ENCODE peak calls at places on chromosomes 4 and X, in four cellular contexts. O is hepatocyte, Y is PC-3, Q is GM23248. V is an unnamed sample.

GRCh38 chr4:76651616-76652015 is 216.6 kb downstream of the SHROOM3 start:
- DNase-seq in Q (no peak), Y (no peak), O (no peak), V (no peak)

GRCh38 chrX:135295238-135295943 is 13.9 kb upstream of the ETDC start:
- DNase-seq in Y (no peak), Q (no peak), O (peak; percentile 54), V (peak; percentile 61)

GRCh38 chr4:13535708-13536361 is 8.5 kb downstream of the NKX3-2 start:
- DNase-seq in O (no peak), Q (no peak), Y (no peak), V (no peak)

GRCh38 chrX:5295004-5295403 is 933.7 kb downstream of the NLGN4X start:
- DNase-seq in O (no peak), Q (no peak), Y (no peak), V (no peak)

GRCh38 chrX:110683925-110684324 is 111.7 kb downstream of the CHRDL1 start:
- DNase-seq in O (no peak), Q (no peak), Y (no peak), V (no peak)

GRCh38 chr4:154854362-154854761 is 73.3 kb downstream of the RBM46 start:
- DNase-seq in Q (peak; percentile 32), O (peak; percentile 32), Y (peak; percentile 55), V (peak; percentile 68)

GRCh38 chr4:38210396-38211114 is 250.4 kb downstream of the PTTG2 start:
- DNase-seq in Y (no peak), O (no peak), Q (peak; percentile 21), V (no peak)

GRCh38 chr4:147340111-147340510 is 140.8 kb upstream of the EDNRA start:
- DNase-seq in Y (peak; percentile 62), Q (peak; percentile 84), O (no peak), V (no peak)

GRCh38 chrX:41781500-41781899 is 57.5 kb downstream of the GPR82 start:
- DNase-seq in O (peak; percentile 60), Y (peak; percentile 69), Q (peak; percentile 58), V (peak; percentile 76)

GRCh38 chr4:84499065-84499982 is at the start of gene NKX6-1:
- DNase-seq in Y (peak; percentile 91), O (peak; percentile 83), Q (peak; percentile 68), V (no peak)

GRCh38 chrX:64152857-64153256 is 52.7 kb downstream of the AMER1 start:
- DNase-seq in Q (no peak), Y (no peak), O (peak; percentile 27), V (no peak)

GRCh38 chrX:119734897-119735339 is 23.5 kb upstream of the SOWAHD start:
- DNase-seq in Q (peak; percentile 26), O (no peak), Y (no peak), V (no peak)

GRCh38 chr4:186676531-186677158 is 47.0 kb downstream of the FAT1 start:
- DNase-seq in Q (peak; percentile 87), Y (peak; percentile 90), O (peak; percentile 36), V (no peak)

GRCh38 chrX:35351795-35352483 is 409.3 kb downstream of the FAM47B start:
- DNase-seq in Q (no peak), Y (no peak), O (no peak), V (no peak)

GRCh38 chr4:7771056-7771455 is 168.6 kb downstream of the AFAP1 start:
- DNase-seq in Y (no peak), Q (no peak), O (no peak), V (no peak)

GRCh38 chr4:107931775-107932321 is 499 bp downstream of the CYP2U1 start:
- DNase-seq in Q (no peak), O (peak; percentile 6), Y (no peak), V (peak; percentile 57)

GRCh38 chr4:41257257-41257900 is 651 bp downstream of the UCHL1 start:
- DNase-seq in Y (no peak), O (peak; percentile 73), Q (peak; percentile 85), V (no peak)

GRCh38 chrX:115023139-115023538 is 5.7 kb upstream of the IL13RA2 start:
- DNase-seq in O (peak; percentile 32), Q (peak; percentile 78), Y (peak; percentile 93), V (no peak)

GRCh38 chr4:182916483-182917181 is 554 bp downstream of the DCTD start:
- DNase-seq in Y (peak; percentile 38), Q (peak; percentile 90), O (peak; percentile 73), V (peak; percentile 40)

GRCh38 chr4:7367894-7368293 is 66.8 kb downstream of the PSAPL1 start:
- DNase-seq in Y (no peak), O (no peak), Q (no peak), V (no peak)

GRCh38 chrX:149145845-149146285 is 359.2 kb downstream of the IDS start:
- DNase-seq in Y (no peak), Q (peak; percentile 12), O (no peak), V (no peak)

GRCh38 chr4:2794707-2795557 is 2.0 kb downstream of the SH3BP2 start:
- DNase-seq in Q (peak; percentile 89), Y (no peak), O (peak; percentile 68), V (no peak)

GRCh38 chr4:2797545-2798305 is 4.8 kb downstream of the SH3BP2 start:
- DNase-seq in O (no peak), Q (no peak), Y (no peak), V (no peak)

GRCh38 chr4:2797188-2797544 is 4.3 kb downstream of the SH3BP2 start:
- DNase-seq in Y (no peak), O (peak; percentile 2), Q (no peak), V (no peak)

GRCh38 chr4:2795558-2796260 is 2.8 kb downstream of the SH3BP2 start:
- DNase-seq in O (peak; percentile 10), Y (no peak), Q (no peak), V (no peak)

DNA sequence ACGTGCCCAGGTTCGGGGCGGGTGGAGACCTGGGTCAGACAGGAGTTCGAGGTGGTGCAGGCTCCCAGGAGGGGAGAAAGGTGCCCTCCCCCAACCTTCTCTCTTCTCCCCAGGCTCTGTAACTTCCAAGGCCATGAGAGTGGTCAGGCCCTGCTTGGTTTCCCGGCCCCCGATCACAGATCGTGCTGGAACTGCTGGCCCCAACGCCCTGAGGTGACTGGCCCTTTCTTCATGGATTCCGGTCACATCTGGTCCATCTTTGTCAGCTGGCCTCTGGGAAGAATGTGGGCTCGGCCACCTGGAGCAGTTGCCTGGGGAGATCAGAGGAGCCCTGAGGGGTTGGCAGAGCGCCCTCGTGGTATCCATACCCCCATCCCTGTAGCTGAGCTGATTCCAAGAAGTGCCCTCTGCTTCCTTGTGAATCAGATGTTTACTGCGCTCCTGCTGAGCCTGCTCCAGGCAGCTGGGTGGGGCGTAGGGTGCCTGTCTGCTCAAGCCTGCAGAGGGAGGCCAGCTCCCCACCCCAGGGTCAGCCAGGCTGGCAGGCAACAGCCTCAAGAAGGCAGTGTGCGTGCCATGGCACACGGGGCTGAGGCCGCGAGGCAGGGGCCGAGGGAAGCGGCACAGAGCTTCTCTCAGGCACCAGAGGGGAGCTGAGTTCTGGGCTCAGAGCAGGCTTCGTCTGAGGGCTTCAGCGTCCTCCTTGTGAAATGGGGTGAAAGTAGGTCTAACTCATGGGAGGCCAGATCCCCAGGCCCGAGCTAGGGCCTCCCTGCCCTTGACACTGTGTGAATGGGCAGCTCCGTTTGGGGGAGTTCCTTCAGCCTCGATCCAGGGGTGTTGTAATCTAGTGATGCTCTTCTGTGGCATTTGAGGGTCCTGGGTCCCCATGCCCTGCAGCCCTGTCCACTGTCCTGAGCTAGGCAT is 3.6 kb downstream of the SH3BP2 start:
- DNase-seq in Q (peak; percentile 81), Y (peak; percentile 58), O (peak; percentile 75), V (no peak)
- H3K27ac ChIP-seq in Q (peak overlapping the region; percentile 73), Y (no peak overlapping the region), O (peak overlapping the region; percentile 58), V (no peak overlapping the region)

DNA sequence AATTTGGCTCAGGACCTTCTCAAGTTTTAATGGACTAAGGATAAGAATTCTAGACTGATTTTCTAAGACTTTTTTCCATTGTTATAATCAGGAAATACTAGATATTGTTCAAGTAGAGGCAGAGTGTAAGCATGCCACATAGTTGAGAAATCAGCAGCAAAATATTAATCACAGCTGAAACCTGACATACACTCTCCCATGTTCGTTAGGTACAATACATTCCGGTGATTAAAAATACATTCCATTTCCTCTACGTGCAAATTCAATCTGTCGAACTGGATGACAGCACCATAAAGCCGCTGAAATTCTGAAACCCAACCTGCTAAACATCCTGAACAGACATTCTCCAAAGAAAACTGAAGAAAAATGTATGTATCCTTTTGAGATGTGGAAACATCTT is 587.6 kb upstream of the DIPK2B start:
- DNase-seq in Y (no peak), O (no peak), Q (no peak), V (no peak)
- H3K4me1 ChIP-seq in Y (peaks cover 8% of the 10 kb centered on the region), O (no peaks in the 10 kb centered on the region), Q (peaks cover 23% of the 10 kb centered on the region), V (no peaks in the 10 kb centered on the region)

GRCh38 chr4:39422247-39422646 is 15.5 kb downstream of the KLB start:
- DNase-seq in O (no peak), Q (no peak), Y (no peak), V (no peak)

GRCh38 chr4:39429476-39430310 is 23.0 kb downstream of the KLB start:
- DNase-seq in Y (no peak), O (no peak), Q (no peak), V (no peak)

GRCh38 chr4:39426728-39427127 is 20.0 kb downstream of the KLB start:
- DNase-seq in Q (no peak), O (no peak), Y (no peak), V (no peak)

DNA sequence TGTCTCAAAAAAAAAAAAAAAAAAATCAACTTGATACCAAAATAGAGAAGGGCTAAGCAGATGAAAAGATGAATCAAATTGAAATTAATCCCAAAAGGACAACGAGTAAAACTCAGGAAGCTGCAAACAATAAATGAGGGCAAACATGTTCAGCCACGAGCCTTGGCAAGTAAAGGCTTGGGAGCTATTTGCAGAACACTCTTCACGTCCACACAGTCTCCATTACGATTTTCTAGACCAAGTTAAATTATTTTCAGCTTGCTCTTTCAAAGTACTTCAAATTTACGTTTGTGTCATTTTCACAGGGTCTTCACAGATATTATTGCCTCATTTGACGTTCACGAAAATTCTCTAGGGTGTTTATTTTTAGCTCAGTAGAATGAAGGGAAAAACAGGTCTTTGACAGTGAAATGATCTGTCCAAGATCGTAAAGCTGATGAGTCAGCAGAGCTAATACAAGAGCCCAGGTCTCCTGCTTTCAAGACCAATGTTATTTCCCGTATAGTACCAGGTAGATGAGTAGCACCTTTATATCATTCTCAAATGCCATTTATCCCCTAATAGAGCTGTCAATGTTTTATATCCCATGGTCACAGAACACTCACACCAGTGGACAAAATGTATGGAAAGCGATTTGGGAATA is 20.9 kb downstream of the KLB start:
- DNase-seq in Q (no peak), Y (peak; percentile 66), O (peak; percentile 48), V (no peak)
- H3K9me2 ChIP-seq in Q (no peaks in the 10 kb centered on the region), Y (no peaks in the 10 kb centered on the region), O (no peaks in the 10 kb centered on the region), V (no peaks in the 10 kb centered on the region)

DNA sequence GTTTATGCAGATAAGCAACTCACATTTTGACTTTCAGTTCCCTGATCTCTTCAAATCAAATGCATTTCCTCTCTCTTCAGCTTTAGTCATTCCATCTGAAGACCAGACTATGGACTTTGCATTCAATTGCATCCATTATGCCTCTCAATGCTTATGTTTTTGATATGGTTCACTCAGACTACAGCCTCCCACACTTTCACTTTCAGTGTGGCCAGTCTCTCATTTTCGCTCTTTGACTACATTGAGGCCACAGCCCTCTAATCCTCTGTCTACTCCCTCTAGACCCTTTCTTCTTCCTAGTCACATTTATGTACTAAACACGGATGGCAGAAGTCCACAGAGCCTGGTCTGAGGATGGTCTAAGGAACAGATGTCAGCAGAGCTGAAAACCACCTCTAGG is 24.5 kb upstream of the VEGFC start:
- DNase-seq in Q (no peak), O (no peak), Y (no peak), V (no peak)
- H3K27ac ChIP-seq in Q (no peak overlapping the region), O (no peak overlapping the region), Y (no peak overlapping the region), V (no peak overlapping the region)